ENCODE peak calls at places on chromosomes 12 and 14, in four cellular contexts. Q is activated T-helper 9 cell treated with anti-CD3 and anti-CD28 coated beads, Interleukin-2, amount 50 U/mL, for 16 hours; M is T-helper 9 cell; J is mucosa of gallbladder. W is an unnamed sample.

GRCh38 chr14:70816525-70816924 is 7.2 kb upstream of the MAP3K9 start:
- DNase-seq in Q (no peak), M (no peak), J (no peak), W (no peak)

GRCh38 chr12:76643438-76643837 is 83.9 kb upstream of the OSBPL8 start:
- DNase-seq in Q (no peak), M (no peak), J (no peak), W (no peak)

GRCh38 chr12:94770397-94770759 is 120.0 kb upstream of the TMCC3 start:
- DNase-seq in Q (no peak), M (no peak), J (no peak), W (no peak)

GRCh38 chr14:67166450-67166853 is 22.8 kb upstream of the GARIN2 start:
- DNase-seq in Q (no peak), M (peak), J (peak), W (no peak)

GRCh38 chr12:132151766-132152410 is 7.6 kb downstream of the NOC4L start:
- DNase-seq in Q (no peak), M (no peak), J (no peak), W (no peak)

GRCh38 chr12:107844312-107844921 is 69.9 kb downstream of the ASCL4 start:
- DNase-seq in Q (no peak), M (no peak), J (no peak), W (no peak)

GRCh38 chr12:9606247-9606646 is 1.5 kb downstream of the KLRB1 start:
- DNase-seq in Q (no peak), M (no peak), J (no peak), W (no peak)

GRCh38 chr12:119176267-119177055 is 2.3 kb upstream of the HSPB8 start:
- DNase-seq in Q (no peak), M (no peak), J (peak), W (peak)

GRCh38 chr12:104006929-104007328 is 41.3 kb downstream of the TDG start:
- DNase-seq in Q (no peak), M (no peak), J (no peak), W (no peak)

GRCh38 chr14:48391661-48392060 is 716.3 kb upstream of the MDGA2 start:
- DNase-seq in Q (no peak), M (no peak), J (no peak), W (no peak)

GRCh38 chr12:66288121-66288520 is 14.2 kb upstream of the HELB start:
- DNase-seq in Q (peak), M (peak), J (no peak), W (no peak)

GRCh38 chr12:642633-643477 is 20.4 kb downstream of the NINJ2 start:
- DNase-seq in Q (peak), M (peak), J (peak), W (peak)

GRCh38 chr14:102849522-102850379 is 72.5 kb downstream of the TRAF3 start:
- DNase-seq in Q (no peak), M (no peak), J (no peak), W (no peak)

GRCh38 chr12:8698132-8698829 is 490 bp downstream of the RIMKLB start:
- DNase-seq in Q (peak), M (peak), J (peak), W (peak)

GRCh38 chr12:21764063-21764462 is 10.4 kb downstream of the KCNJ8 start:
- DNase-seq in Q (no peak), M (no peak), J (no peak), W (no peak)

GRCh38 chr14:96727980-96728717 is 69.0 kb upstream of the VRK1 start:
- DNase-seq in Q (no peak), M (no peak), J (no peak), W (no peak)

GRCh38 chr12:92439397-92439779 is 263.4 kb upstream of the PLEKHG7 start:
- DNase-seq in Q (no peak), M (no peak), J (no peak), W (no peak)

GRCh38 chr14:94337274-94337673 is 14.1 kb upstream of the SERPINA6 start:
- DNase-seq in Q (no peak), M (no peak), J (no peak), W (no peak)

GRCh38 chr14:30521899-30522736 is 36.8 kb upstream of the G2E3 start:
- DNase-seq in Q (no peak), M (no peak), J (no peak), W (no peak)

GRCh38 chr12:75751769-75752471 is 240.5 kb upstream of the KRR1 start:
- DNase-seq in Q (no peak), M (no peak), J (no peak), W (no peak)

GRCh38 chr12:123705935-123706334 is 6.2 kb upstream of the ATP6V0A2 start:
- DNase-seq in Q (no peak), M (no peak), J (no peak), W (no peak)

GRCh38 chr14:100429537-100429936 is 106.4 kb downstream of the SLC25A47 start:
- DNase-seq in Q (no peak), M (no peak), J (peak), W (no peak)

GRCh38 chr12:8493084-8493483 is 20.2 kb upstream of the CLEC4D start:
- DNase-seq in Q (no peak), M (no peak), J (peak), W (no peak)

GRCh38 chr14:97178781-97179180 is 381.6 kb downstream of the VRK1 start:
- DNase-seq in Q (no peak), M (no peak), J (no peak), W (no peak)

GRCh38 chr14:24694680-24695079 is 60.7 kb upstream of the GZMB start:
- DNase-seq in Q (no peak), M (no peak), J (no peak), W (no peak)

GRCh38 chr14:69708586-69709169 is 58.3 kb upstream of the SRSF5 start:
- DNase-seq in Q (no peak), M (no peak), J (no peak), W (no peak)

GRCh38 chr12:127548123-127548553 is 718.8 kb upstream of the TMEM132C start:
- DNase-seq in Q (no peak), M (no peak), J (no peak), W (no peak)

W was measured in coronary artery.